ENCODE peak calls at places on chromosomes 6 and 20, in five cellular contexts. X is astrocyte, S is IMR-90, B is neural progenitor cell, W is fibroblast of lung. O is an unnamed sample.

GRCh38 chr6:99348823-99349619 is 453 bp downstream of the FAXC start:
- DNase-seq in X (peak; percentile 2), S (peak; percentile 3), B (no peak), W (peak; percentile 30), O (no peak)

GRCh38 chr6:170545405-170545804 is 7.7 kb downstream of the PSMB1 start:
- DNase-seq in X (no peak), S (peak; percentile 93), B (no peak), W (peak; percentile 10), O (no peak)

GRCh38 chr6:56718236-56718635 is 75.5 kb upstream of the DST start:
- DNase-seq in X (no peak), S (no peak), B (no peak), W (no peak), O (no peak)

GRCh38 chr6:159819932-159820640 is 20.0 kb downstream of the PNLDC1 start:
- DNase-seq in X (no peak), S (no peak), B (peak; percentile 11), W (no peak), O (no peak)

GRCh38 chr6:150775400-150775799 is 90.1 kb upstream of the MTHFD1L start:
- DNase-seq in X (peak; percentile 63), S (no peak), B (peak; percentile 44), W (peak; percentile 68), O (peak; percentile 67)

GRCh38 chr20:61437280-61438206 is 185.5 kb downstream of the CDH4 start:
- DNase-seq in X (peak; percentile 94), S (peak; percentile 90), B (peak; percentile 82), W (peak; percentile 95), O (peak; percentile 73)

GRCh38 chr6:80638222-80639055 is 532.0 kb downstream of the BCKDHB start:
- DNase-seq in X (peak; percentile 99), S (peak; percentile 99), B (no peak), W (peak; percentile 98), O (peak; percentile 74)

GRCh38 chr6:45445749-45446454 is 68.2 kb upstream of the SUPT3H start:
- DNase-seq in X (peak; percentile 98), S (peak; percentile 99), B (no peak), W (peak; percentile 98), O (peak; percentile 95)

GRCh38 chr20:7195704-7196103 is 428.2 kb downstream of the BMP2 start:
- DNase-seq in X (peak; percentile 94), S (no peak), B (no peak), W (peak; percentile 97), O (peak; percentile 90)

GRCh38 chr6:158056355-158056754 is 74.7 kb downstream of the SYNJ2 start:
- DNase-seq in X (no peak), S (no peak), B (no peak), W (no peak), O (no peak)
- H3K27ac ChIP-seq in X (peak overlapping the region; percentile 97), S (peak overlapping the region; percentile 94), B (no peak overlapping the region), W (peak overlapping the region; percentile 91), O (no peak overlapping the region)

GRCh38 chr6:30881987-30882763 is 2.1 kb upstream of the DDR1 start:
- DNase-seq in X (peak; percentile 53), S (peak; percentile 77), B (peak; percentile 75), W (peak; percentile 72), O (peak; percentile 45)

GRCh38 chr6:30877419-30878262 is 6.7 kb upstream of the DDR1 start:
- DNase-seq in X (peak; percentile 71), S (peak; percentile 90), B (peak; percentile 92), W (peak; percentile 83), O (peak; percentile 80)

GRCh38 chr6:30881392-30881986 is 2.8 kb upstream of the DDR1 start:
- DNase-seq in X (no peak), S (no peak), B (peak; percentile 15), W (no peak), O (no peak)

GRCh38 chr6:30880563-30881252 is 3.6 kb upstream of the DDR1 start:
- DNase-seq in X (no peak), S (no peak), B (peak; percentile 98), W (no peak), O (no peak)

DNA sequence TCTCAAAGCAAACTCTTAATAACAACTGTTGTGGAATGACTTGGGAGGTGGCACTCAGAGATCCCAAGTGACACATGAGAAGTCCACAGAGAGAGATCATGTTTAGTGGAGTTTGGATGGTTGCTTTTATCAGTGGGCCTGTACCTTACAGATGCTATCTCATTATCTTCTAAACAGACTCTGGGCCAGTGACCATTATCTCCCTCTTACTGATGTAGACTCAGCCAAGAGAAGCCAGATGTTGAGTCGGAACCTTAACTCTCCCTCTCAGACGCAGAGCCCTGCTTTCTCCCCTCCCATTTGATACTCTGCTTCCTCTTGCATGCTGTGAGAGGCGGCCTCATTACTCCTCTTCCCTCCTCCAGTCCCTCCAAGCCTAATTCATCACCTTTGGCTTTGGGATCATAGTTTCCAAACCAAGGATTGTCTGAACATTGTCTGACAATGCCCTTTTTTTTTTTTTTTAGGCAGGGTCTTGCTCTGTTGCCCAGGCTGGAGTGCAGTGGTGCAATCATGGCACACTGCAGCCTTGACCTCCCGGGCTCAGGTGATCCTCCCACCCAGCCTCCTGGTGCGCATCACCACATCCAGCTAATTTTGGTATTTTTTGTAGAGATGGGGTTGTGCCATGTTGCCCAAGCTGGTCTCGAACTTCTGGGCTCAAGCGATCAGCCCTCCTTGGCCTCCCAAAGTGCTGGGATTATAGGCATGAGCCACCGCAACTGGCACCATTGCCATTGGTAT is 4.5 kb upstream of the DDR1 start:
- DNase-seq in X (no peak), S (no peak), B (no peak), W (no peak), O (no peak)
- H2AFZ ChIP-seq in X (no peak overlapping the region), S (no peak overlapping the region), B (no peak overlapping the region), W (no peak overlapping the region), O (no peak overlapping the region)

DNA sequence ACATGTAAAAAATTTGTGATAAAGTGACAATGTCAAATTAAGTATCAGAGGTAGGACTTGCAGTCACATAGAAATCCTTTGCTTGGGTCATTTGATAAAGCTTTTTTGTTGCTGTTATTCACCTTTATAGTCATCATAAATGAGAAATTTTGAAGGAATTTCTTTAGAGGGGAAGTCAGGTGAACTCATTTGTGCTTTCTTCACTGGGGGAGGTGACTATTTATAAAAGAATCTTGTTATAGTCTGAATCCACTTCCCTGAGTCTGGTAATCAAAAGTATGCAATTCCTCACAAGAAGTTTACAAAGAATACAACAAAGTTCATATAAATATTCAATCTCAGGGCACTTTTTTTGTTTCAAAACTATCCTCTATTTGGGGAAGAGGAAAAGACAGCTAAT is 47.7 kb downstream of the FRK start:
- DNase-seq in X (no peak), S (peak; percentile 25), B (no peak), W (peak; percentile 38), O (peak; percentile 57)
- H3K4me1 ChIP-seq in X (peaks cover 9% of the 10 kb centered on the region), S (peaks cover 13% of the 10 kb centered on the region), B (peaks cover 11% of the 10 kb centered on the region), W (peaks cover 2% of the 10 kb centered on the region), O (peaks cover 68% of the 10 kb centered on the region)

DNA sequence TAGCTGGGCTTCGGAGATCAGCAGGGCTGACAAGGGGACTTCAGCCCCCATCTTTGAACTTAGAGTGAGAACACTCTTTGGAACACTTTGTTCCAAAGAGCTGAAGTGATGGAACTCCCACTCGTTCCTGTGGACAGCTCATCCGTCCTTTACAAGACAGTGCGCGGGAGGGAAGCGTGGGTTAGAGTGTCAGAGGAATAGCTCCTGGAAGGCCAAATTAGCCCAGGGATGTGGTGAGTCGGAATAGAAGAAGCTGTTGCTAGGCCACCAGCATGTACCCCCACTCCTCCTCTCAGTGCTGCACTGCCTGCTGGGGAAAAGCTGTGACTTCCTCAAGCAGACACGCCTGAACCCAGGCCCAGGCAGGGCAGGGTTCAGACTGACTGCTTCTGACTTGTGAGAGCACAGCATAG is 1.7 kb downstream of the SDCBP2 start:
- DNase-seq in X (peak; percentile 36), S (peak; percentile 79), B (no peak), W (peak; percentile 47), O (no peak)
- H3K27ac ChIP-seq in X (peak overlapping the region; percentile 22), S (peak overlapping the region; percentile 36), B (no peak overlapping the region), W (peak overlapping the region; percentile 99), O (peak overlapping the region; percentile 99)

GRCh38 chr6:148700713-148701392 is 46.0 kb upstream of the UST start:
- DNase-seq in X (peak; percentile 30), S (peak; percentile 49), B (peak; percentile 23), W (peak; percentile 48), O (peak; percentile 21)
- H2AFZ ChIP-seq in X (peak overlapping the region; percentile 76), S (peak overlapping the region; percentile 90), B (no peak overlapping the region), W (peak overlapping the region; percentile 39), O (peak overlapping the region; percentile 79)

DNA sequence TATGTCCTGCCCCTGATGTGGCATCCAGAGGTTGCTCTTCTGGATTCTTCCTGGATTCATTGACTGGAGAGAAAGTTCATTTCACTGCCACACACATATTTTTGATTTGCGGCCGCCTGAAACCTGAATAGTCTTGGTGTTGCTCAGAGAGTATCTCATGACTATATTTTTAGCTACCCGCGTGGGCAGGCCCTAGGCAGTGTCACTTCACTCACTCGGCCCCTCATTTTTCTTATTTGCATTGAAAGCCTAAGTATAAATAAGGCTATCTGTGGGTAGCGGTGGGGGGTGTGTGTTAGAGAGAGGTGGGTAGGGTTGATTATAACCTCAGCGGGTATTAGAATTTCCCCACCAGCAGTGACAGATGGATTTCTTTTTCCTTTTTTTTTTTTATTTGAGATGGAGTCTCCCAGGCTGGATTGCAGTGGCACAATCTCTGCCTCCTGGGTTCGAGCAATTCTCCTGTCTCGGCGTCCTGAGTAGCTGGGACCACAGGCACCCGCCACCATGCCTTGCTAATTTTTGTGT is 113.5 kb downstream of the JARID2 start:
- DNase-seq in X (peak; percentile 32), S (peak; percentile 78), B (no peak), W (peak; percentile 51), O (no peak)
- H3K4me1 ChIP-seq in X (peaks cover 6% of the 10 kb centered on the region), S (peaks cover 20% of the 10 kb centered on the region), B (peaks cover 58% of the 10 kb centered on the region), W (no peaks in the 10 kb centered on the region), O (no peaks in the 10 kb centered on the region)

O was measured in mammary epithelial cell.